ENCODE peak calls at places on chromosomes 4 and X, in nine cellular contexts. Z, P, B, M, X, F, G, U and Q are unnamed samples.

GRCh38 chrX:137051978-137052640 is 18.3 kb upstream of the GPR101 start:
- ATAC-seq in Z (peak; percentile 90), P (peak; percentile 98), B (peak; percentile 93), M (peak; percentile 96), X (peak; percentile 98), F (no peak), G (peak; percentile 99), U (peak; percentile 94), Q (peak; percentile 83)

GRCh38 chr4:75841641-75842520 is 60.4 kb downstream of the PPEF2 start:
- ATAC-seq in Z (no peak), P (no peak), B (peak; percentile 47), M (no peak), X (no peak), F (peak; percentile 89), G (no peak), U (peak; percentile 71), Q (no peak)

GRCh38 chrX:150051096-150051495 is 112.8 kb upstream of the EOLA2 start:
- ATAC-seq in Z (no peak), P (no peak), B (no peak), M (no peak), X (no peak), F (no peak), G (no peak), U (no peak), Q (no peak)

GRCh38 chr4:121072836-121073362 is 564 bp upstream of the NDNF start:
- ATAC-seq in Z (peak; percentile 31), P (no peak), B (peak; percentile 14), M (no peak), X (peak; percentile 28), F (peak; percentile 39), G (no peak), U (peak; percentile 37), Q (no peak)

GRCh38 chr4:109078724-109079123 is 223.7 kb downstream of the COL25A1 start:
- ATAC-seq in Z (peak; percentile 33), P (no peak), B (no peak), M (no peak), X (peak; percentile 47), F (no peak), G (no peak), U (no peak), Q (no peak)

GRCh38 chr4:70613893-70614572 is 14.5 kb upstream of the ENAM start:
- ATAC-seq in Z (no peak), P (no peak), B (no peak), M (no peak), X (peak; percentile 55), F (no peak), G (peak; percentile 42), U (peak; percentile 68), Q (peak; percentile 36)

GRCh38 chr4:19883841-19884240 is 367.9 kb upstream of the SLIT2 start:
- ATAC-seq in Z (no peak), P (no peak), B (no peak), M (no peak), X (no peak), F (no peak), G (no peak), U (no peak), Q (no peak)

GRCh38 chrX:111039606-111040005 is 56.4 kb upstream of the PAK3 start:
- ATAC-seq in Z (no peak), P (no peak), B (peak; percentile 54), M (no peak), X (no peak), F (no peak), G (no peak), U (no peak), Q (no peak)

GRCh38 chrX:154443479-154443910 is 446 bp upstream of the FAM50A start:
- ATAC-seq in Z (no peak), P (no peak), B (peak; percentile 45), M (peak; percentile 20), X (peak; percentile 7), F (peak; percentile 5), G (peak; percentile 8), U (peak; percentile 4), Q (peak; percentile 11)

GRCh38 chr4:15495621-15496020 is 25.9 kb downstream of the CC2D2A start:
- ATAC-seq in Z (no peak), P (no peak), B (no peak), M (no peak), X (no peak), F (no peak), G (no peak), U (no peak), Q (no peak)

GRCh38 chrX:38225093-38225492 is 4.4 kb upstream of the SRPX start:
- ATAC-seq in Z (no peak), P (no peak), B (peak; percentile 18), M (no peak), X (no peak), F (no peak), G (no peak), U (no peak), Q (no peak)
- H3K4me3 ChIP-seq in Z (no peak overlapping the region), P (no peak overlapping the region), B (no peak overlapping the region), M (no peak overlapping the region), X (no peak overlapping the region), F (no peak overlapping the region), G (no peak overlapping the region), U (no peak overlapping the region), Q (no peak overlapping the region)

GRCh38 chrX:130834830-130835229 is 68.2 kb downstream of the ENOX2 start:
- ATAC-seq in Z (no peak), P (no peak), B (no peak), M (no peak), X (no peak), F (no peak), G (no peak), U (no peak), Q (no peak)

GRCh38 chrX:130831347-130831722 is 71.7 kb downstream of the ENOX2 start:
- ATAC-seq in Z (no peak), P (no peak), B (no peak), M (no peak), X (no peak), F (no peak), G (no peak), U (no peak), Q (no peak)

GRCh38 chrX:130834149-130834548 is 68.9 kb downstream of the ENOX2 start:
- ATAC-seq in Z (no peak), P (no peak), B (peak; percentile 87), M (no peak), X (no peak), F (no peak), G (no peak), U (no peak), Q (no peak)

GRCh38 chrX:130840345-130840744 is 62.7 kb downstream of the ENOX2 start:
- ATAC-seq in Z (no peak), P (no peak), B (no peak), M (no peak), X (no peak), F (no peak), G (no peak), U (no peak), Q (no peak)

DNA sequence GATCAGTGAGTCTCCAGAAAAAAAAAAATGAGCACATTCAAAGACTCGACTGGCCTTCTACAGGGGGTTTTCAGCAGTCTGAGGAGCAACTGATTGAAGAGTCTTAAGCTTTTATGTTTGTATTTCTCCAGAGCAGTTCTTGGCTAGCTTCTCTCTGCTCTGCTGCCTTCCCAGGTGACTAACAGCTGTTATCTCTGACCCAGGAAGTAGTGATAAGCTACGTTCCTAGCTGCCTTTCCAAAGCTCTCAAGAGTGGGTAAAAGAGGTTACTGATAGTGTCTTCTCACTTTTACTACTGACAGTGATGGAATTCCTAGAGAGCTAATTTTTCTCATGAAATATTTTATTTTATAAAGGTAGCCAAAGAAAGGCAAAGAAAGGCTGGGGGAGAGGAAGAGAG is 66.6 kb downstream of the ENOX2 start:
- ATAC-seq in Z (no peak), P (no peak), B (no peak), M (no peak), X (peak; percentile 60), F (no peak), G (no peak), U (no peak), Q (no peak)
- H3K27ac ChIP-seq in Z (no peak overlapping the region), P (no peak overlapping the region), B (no peak overlapping the region), M (no peak overlapping the region), X (no peak overlapping the region), F (no peak overlapping the region), G (no peak overlapping the region), U (no peak overlapping the region), Q (no peak overlapping the region)

DNA sequence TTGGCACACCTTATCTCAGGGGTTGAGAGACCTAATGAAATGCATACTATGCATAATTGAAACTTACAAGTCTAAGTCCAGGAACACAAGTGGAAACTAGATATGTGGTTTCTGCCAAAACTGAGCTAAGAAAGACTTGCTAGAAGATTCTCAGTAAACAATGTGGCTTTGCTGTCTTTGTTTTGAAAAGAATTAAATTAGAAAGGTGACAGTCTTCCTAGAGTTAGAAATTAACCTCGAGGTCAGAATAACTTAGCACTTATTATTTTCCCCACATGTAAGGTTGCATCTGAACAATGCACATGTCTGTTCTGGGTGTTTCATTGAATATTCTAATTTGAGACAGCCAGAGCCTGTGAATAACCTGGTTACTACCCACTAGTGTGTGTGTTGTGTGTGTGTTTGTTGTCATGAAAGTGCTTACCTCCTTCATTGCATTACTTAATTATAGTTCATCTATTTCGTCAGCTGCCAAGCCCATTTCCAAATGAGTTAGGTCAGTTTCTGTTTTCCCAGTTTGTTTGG is 1.5 kb downstream of the EREG start:
- ATAC-seq in Z (no peak), P (no peak), B (no peak), M (no peak), X (no peak), F (no peak), G (peak; percentile 52), U (no peak), Q (no peak)
- H3K4me3 ChIP-seq in Z (no peak overlapping the region), P (no peak overlapping the region), B (no peak overlapping the region), M (no peak overlapping the region), X (no peak overlapping the region), F (no peak overlapping the region), G (no peak overlapping the region), U (no peak overlapping the region), Q (peak overlapping the region; percentile 66)

GRCh38 chr4:104487105-104487504 is 7.6 kb downstream of the CXXC4 start:
- ATAC-seq in Z (no peak), P (no peak), B (no peak), M (no peak), X (peak; percentile 51), F (no peak), G (peak; percentile 6), U (no peak), Q (no peak)

GRCh38 chr4:104488151-104488550 is 6.5 kb downstream of the CXXC4 start:
- ATAC-seq in Z (no peak), P (no peak), B (no peak), M (no peak), X (no peak), F (no peak), G (no peak), U (no peak), Q (no peak)

GRCh38 chr4:104490096-104490769 is 4.5 kb downstream of the CXXC4 start:
- ATAC-seq in Z (no peak), P (no peak), B (peak; percentile 20), M (no peak), X (peak; percentile 36), F (no peak), G (peak; percentile 62), U (no peak), Q (no peak)

GRCh38 chr4:104489731-104490095 is 5.0 kb downstream of the CXXC4 start:
- ATAC-seq in Z (no peak), P (no peak), B (no peak), M (no peak), X (no peak), F (no peak), G (peak; percentile 46), U (no peak), Q (no peak)

DNA sequence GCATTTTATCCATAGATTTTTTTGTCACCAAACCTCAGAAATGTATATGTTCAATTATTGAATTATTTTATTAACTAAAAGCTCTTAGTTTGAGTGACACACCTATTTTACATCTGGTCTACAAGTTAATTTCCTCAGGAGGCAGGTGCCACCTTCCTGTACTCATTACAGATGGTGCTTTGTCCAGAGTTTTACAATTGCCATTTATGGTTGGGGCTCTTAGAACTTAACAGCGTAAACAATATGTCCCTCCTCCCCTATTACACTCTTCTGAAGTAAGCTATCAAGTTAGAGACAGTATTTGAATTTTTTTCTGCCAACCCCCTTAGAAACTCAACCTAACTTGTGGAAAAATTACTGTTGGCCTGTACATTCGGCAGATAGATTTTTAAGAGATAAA is 8.0 kb downstream of the CXXC4 start:
- ATAC-seq in Z (no peak), P (no peak), B (no peak), M (no peak), X (no peak), F (no peak), G (no peak), U (no peak), Q (no peak)
- H3K27ac ChIP-seq in Z (no peak overlapping the region), P (no peak overlapping the region), B (no peak overlapping the region), M (no peak overlapping the region), X (no peak overlapping the region), F (no peak overlapping the region), G (peak overlapping the region; percentile 97), U (no peak overlapping the region), Q (no peak overlapping the region)